ENCODE peak calls at places on chromosomes 6 and 20, in six cellular contexts. I is lower leg skin, K is ovary, T is A549, A is Peyer's patch, N is tibial nerve. R is an unnamed sample.

GRCh38 chr6:11432091-11432490 is 105.5 kb upstream of the TMEM170B start:
- DNase-seq in T (no peak), I (no peak), N (no peak), A (no peak), K (no peak), R (no peak)

GRCh38 chr20:46566125-46566524 is 15.7 kb upstream of the OCSTAMP start:
- DNase-seq in I (peak; percentile 62), N (no peak), T (no peak), K (no peak), A (no peak), R (no peak)

GRCh38 chr20:34262488-34263288 is 21.5 kb downstream of the ASIP start:
- DNase-seq in A (no peak), N (no peak), K (peak; percentile 83), T (no peak), I (no peak), R (no peak)

GRCh38 chr6:167791036-167791779 is 35.5 kb upstream of the AFDN start:
- DNase-seq in A (no peak), T (no peak), K (no peak), I (peak; percentile 75), N (no peak), R (no peak)

GRCh38 chr6:163373240-163373639 is 41.3 kb upstream of the QKI start:
- DNase-seq in A (peak; percentile 25), K (no peak), N (no peak), I (no peak), T (no peak), R (no peak)

GRCh38 chr6:44593539-44593944 is 206.0 kb downstream of the CDC5L start:
- DNase-seq in A (peak; percentile 74), T (peak; percentile 48), N (peak; percentile 25), K (no peak), I (no peak), R (peak; percentile 35)

GRCh38 chr6:166005846-166006592 is 161.6 kb downstream of the TBXT start:
- DNase-seq in N (no peak), I (no peak), A (peak; percentile 60), T (peak; percentile 93), K (peak; percentile 90), R (no peak)

GRCh38 chr20:25273541-25274358 is 25.9 kb downstream of the PYGB start:
- DNase-seq in I (peak; percentile 80), T (no peak), A (peak; percentile 21), K (no peak), N (peak; percentile 3), R (no peak)

GRCh38 chr6:136066005-136066404 is 184.1 kb downstream of the MTFR2 start:
- DNase-seq in A (no peak), T (no peak), I (no peak), K (no peak), N (no peak), R (no peak)

GRCh38 chr6:52724406-52725121 is 38.7 kb downstream of the GSTA2 start:
- DNase-seq in N (peak; percentile 53), K (peak; percentile 29), A (peak; percentile 89), T (peak; percentile 68), I (peak; percentile 89), R (peak; percentile 76)

GRCh38 chr6:22418714-22419113 is 121.9 kb upstream of the PRL start:
- DNase-seq in N (no peak), K (no peak), T (no peak), I (no peak), A (no peak), R (no peak)

GRCh38 chr20:63591786-63592355 is 17.8 kb upstream of the HELZ2 start:
- DNase-seq in T (no peak), I (no peak), N (no peak), A (no peak), K (no peak), R (no peak)

GRCh38 chr6:93389192-93389591 is 30.2 kb downstream of the EPHA7 start:
- DNase-seq in I (no peak), T (no peak), N (no peak), A (no peak), K (no peak), R (no peak)

GRCh38 chr6:99458319-99458718 is 33.2 kb upstream of the PNISR start:
- DNase-seq in A (no peak), T (peak; percentile 58), N (no peak), I (no peak), K (no peak), R (no peak)

GRCh38 chr6:17621003-17621402 is 20.9 kb downstream of the FAM8A1 start:
- DNase-seq in K (no peak), T (no peak), A (no peak), N (no peak), I (no peak), R (no peak)

GRCh38 chr6:28907394-28907793 is 16.4 kb downstream of the TRIM27 start:
- DNase-seq in A (no peak), I (no peak), K (no peak), T (no peak), N (no peak), R (no peak)

GRCh38 chr6:155317186-155317585 is 2.9 kb upstream of the TFB1M start:
- DNase-seq in I (no peak), A (no peak), N (no peak), T (no peak), K (no peak), R (no peak)

GRCh38 chr6:130717657-130718056 is 109.5 kb upstream of the SMLR1 start:
- DNase-seq in K (no peak), T (no peak), I (no peak), N (no peak), A (no peak), R (no peak)

GRCh38 chr20:18504479-18505060 is 3.2 kb upstream of the SEC23B start:
- DNase-seq in A (no peak), K (peak; percentile 45), I (peak; percentile 85), N (no peak), T (no peak), R (no peak)

GRCh38 chr6:132730560-132730959 is 16.7 kb upstream of the VNN1 start:
- DNase-seq in I (no peak), N (no peak), K (no peak), T (peak; percentile 62), A (no peak), R (no peak)

GRCh38 chr20:53262294-53262840 is 290.2 kb downstream of the TSHZ2 start:
- DNase-seq in A (no peak), N (no peak), T (no peak), I (no peak), K (no peak), R (no peak)

GRCh38 chr6:37491161-37491829 is 8.4 kb downstream of the CCDC167 start:
- DNase-seq in N (no peak), I (no peak), K (no peak), A (peak; percentile 43), T (no peak), R (no peak)
- TF ChIP-seq POLR2A in N (no peak), I (no peak), K (no peak), A (no peak), T (no peak), R (no peak)

GRCh38 chr20:1338096-1338495 is 9.2 kb upstream of the SDCBP2 start:
- DNase-seq in K (no peak), I (no peak), T (no peak), N (no peak), A (peak; percentile 35), R (no peak)

GRCh38 chr20:1338801-1339200 is 9.9 kb upstream of the SDCBP2 start:
- DNase-seq in A (peak; percentile 34), I (peak; percentile 66), T (no peak), K (no peak), N (no peak), R (no peak)

GRCh38 chr20:1337441-1337840 is 8.5 kb upstream of the SDCBP2 start:
- DNase-seq in A (no peak), T (no peak), K (no peak), I (no peak), N (no peak), R (no peak)

GRCh38 chr20:1335961-1336698 is 7.2 kb upstream of the SDCBP2 start:
- DNase-seq in K (no peak), N (no peak), T (no peak), I (peak; percentile 87), A (peak; percentile 29), R (no peak)

GRCh38 chr20:1336699-1337387 is 7.9 kb upstream of the SDCBP2 start:
- DNase-seq in A (peak; percentile 59), T (no peak), N (no peak), I (peak; percentile 95), K (peak; percentile 79), R (no peak)
- TF ChIP-seq POLR2A in A (no peak), T (no peak), N (no peak), I (no peak), K (no peak), R (no peak)

GRCh38 chr6:161543910-161544309 is 270.0 kb upstream of the AGPAT4 start:
- DNase-seq in K (no peak), T (no peak), N (no peak), I (no peak), A (no peak), R (no peak)

GRCh38 chr6:161546632-161547031 is 272.8 kb upstream of the AGPAT4 start:
- DNase-seq in N (no peak), I (no peak), A (no peak), T (no peak), K (no peak), R (no peak)

GRCh38 chr6:161547617-161548016 is 273.8 kb upstream of the AGPAT4 start:
- DNase-seq in A (no peak), K (no peak), N (no peak), I (no peak), T (peak; percentile 20), R (no peak)

GRCh38 chr6:161544801-161545490 is 271.1 kb upstream of the AGPAT4 start:
- DNase-seq in A (no peak), I (no peak), K (no peak), N (no peak), T (no peak), R (no peak)

DNA sequence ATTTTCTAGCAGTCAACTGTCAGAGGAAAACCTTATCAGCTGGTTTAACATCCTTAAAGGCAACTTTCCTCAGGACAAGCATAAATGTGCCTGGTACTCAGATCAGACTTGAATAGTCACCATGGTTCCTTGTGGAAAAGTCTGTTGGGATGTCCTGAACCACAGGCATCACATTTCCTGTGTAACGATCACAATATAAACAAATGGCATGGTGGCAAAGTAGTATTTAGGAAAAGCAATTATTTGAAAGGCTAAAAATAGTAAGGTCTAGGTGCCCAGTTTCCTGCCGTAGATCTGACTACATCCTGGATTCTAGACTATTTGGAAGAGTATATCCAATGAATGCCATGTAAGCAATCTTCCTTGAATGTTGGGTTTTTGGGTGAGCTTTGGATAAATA is 271.9 kb upstream of the AGPAT4 start:
- DNase-seq in T (no peak), I (no peak), A (no peak), K (no peak), N (no peak), R (no peak)
- TF ChIP-seq POLR2A in T (no peak), I (no peak), A (no peak), K (no peak), N (no peak), R (no peak)

DNA sequence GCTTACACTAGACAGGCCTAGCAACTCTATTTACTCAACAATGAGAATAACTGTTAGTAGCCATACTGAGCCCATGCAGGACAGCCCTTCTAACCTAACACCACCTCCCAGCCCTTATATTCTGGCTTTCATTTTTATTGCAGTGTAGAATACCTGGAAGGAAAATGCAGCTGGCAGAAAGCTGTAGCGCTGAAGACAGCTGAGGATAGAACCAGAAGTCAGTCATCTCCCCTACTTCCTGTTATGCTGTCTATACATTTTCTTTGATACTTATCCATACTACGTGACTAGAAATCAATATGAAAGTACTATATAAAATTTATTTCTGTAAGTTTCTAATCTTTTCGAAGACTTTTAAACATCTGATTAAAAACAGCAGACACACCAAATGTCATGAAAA is 182.6 kb upstream of the SHLD1 start:
- DNase-seq in N (no peak), A (no peak), T (no peak), I (no peak), K (no peak), R (no peak)
- TF ChIP-seq POLR2A in N (no peak), A (no peak), T (no peak), I (no peak), K (no peak), R (no peak)